ENCODE peak calls at places on chromosomes 16 and 17, in five cellular contexts. One of them, this sample, is unnamed.

GRCh38 chr17:49015924-49016774 is 19.0 kb downstream of the IGF2BP1 start:
- DNase-seq in HepG2: no peak
- DNase-seq in fibroblast of lung: no peak
- DNase-seq in HCT116: no peak
- DNase-seq in GM12878: no peak
- DNase-seq in this sample: no peak

GRCh38 chr17:38982858-38983746 is 15.9 kb upstream of the FBXO47 start:
- DNase-seq in HepG2: peak
- DNase-seq in fibroblast of lung: peak
- DNase-seq in HCT116: peak
- DNase-seq in GM12878: peak
- DNase-seq in this sample: peak

GRCh38 chr17:81117672-81118198 is 47.6 kb upstream of the PVALEF start:
- DNase-seq in HepG2: no peak
- DNase-seq in fibroblast of lung: no peak
- DNase-seq in HCT116: no peak
- DNase-seq in GM12878: no peak
- DNase-seq in this sample: no peak

GRCh38 chr17:71519285-71519684 is 601.5 kb upstream of the SOX9 start:
- DNase-seq in HepG2: no peak
- DNase-seq in fibroblast of lung: peak
- DNase-seq in HCT116: no peak
- DNase-seq in GM12878: no peak
- DNase-seq in this sample: peak

GRCh38 chr16:55357241-55357640 is 33.2 kb downstream of the IRX6 start:
- DNase-seq in HepG2: no peak
- DNase-seq in fibroblast of lung: no peak
- DNase-seq in HCT116: no peak
- DNase-seq in GM12878: no peak
- DNase-seq in this sample: no peak

GRCh38 chr16:20285993-20286499 is 41.3 kb downstream of the GP2 start:
- DNase-seq in HepG2: no peak
- DNase-seq in fibroblast of lung: no peak
- DNase-seq in HCT116: no peak
- DNase-seq in GM12878: no peak
- DNase-seq in this sample: no peak

GRCh38 chr16:3599121-3599520 is 12.3 kb downstream of the SLX4 start:
- DNase-seq in HepG2: peak
- DNase-seq in fibroblast of lung: no peak
- DNase-seq in HCT116: no peak
- DNase-seq in GM12878: no peak
- DNase-seq in this sample: no peak

GRCh38 chr16:23296994-23297393 is 5.1 kb upstream of the SCNN1B start:
- DNase-seq in HepG2: peak
- DNase-seq in fibroblast of lung: no peak
- DNase-seq in HCT116: peak
- DNase-seq in GM12878: no peak
- DNase-seq in this sample: no peak

GRCh38 chr16:86224629-86225028 is 285.7 kb upstream of the FOXF1 start:
- DNase-seq in HepG2: no peak
- DNase-seq in fibroblast of lung: no peak
- DNase-seq in HCT116: no peak
- DNase-seq in GM12878: no peak
- DNase-seq in this sample: no peak

GRCh38 chr16:11792404-11793260 is 4.4 kb downstream of the ZC3H7A start:
- DNase-seq in HepG2: peak
- DNase-seq in fibroblast of lung: no peak
- DNase-seq in HCT116: no peak
- DNase-seq in GM12878: no peak
- DNase-seq in this sample: no peak

GRCh38 chr17:40399185-40399584 is 18.5 kb downstream of the TOP2A start:
- DNase-seq in HepG2: peak
- DNase-seq in fibroblast of lung: peak
- DNase-seq in HCT116: peak
- DNase-seq in GM12878: no peak
- DNase-seq in this sample: peak

GRCh38 chr17:43755389-43755875 is 3.2 kb downstream of the SOST start:
- DNase-seq in HepG2: no peak
- DNase-seq in fibroblast of lung: peak
- DNase-seq in HCT116: no peak
- DNase-seq in GM12878: no peak
- DNase-seq in this sample: peak
- TF ChIP-seq EZH2 in HepG2: no peak
- TF ChIP-seq EZH2 in fibroblast of lung: peak
- TF ChIP-seq EZH2 in HCT116: no peak
- TF ChIP-seq EZH2 in GM12878: no peak
- TF ChIP-seq EZH2 in this sample: peak

GRCh38 chr17:47318197-47318918 is 5.4 kb upstream of the EFCAB13 start:
- DNase-seq in HepG2: peak
- DNase-seq in fibroblast of lung: no peak
- DNase-seq in HCT116: no peak
- DNase-seq in GM12878: no peak
- DNase-seq in this sample: no peak
- TF ChIP-seq CTCF in HepG2: peak
- TF ChIP-seq CTCF in fibroblast of lung: no peak
- TF ChIP-seq CTCF in HCT116: no peak
- TF ChIP-seq CTCF in GM12878: no peak
- TF ChIP-seq CTCF in this sample: no peak

GRCh38 chr16:734981-735881 is 5.6 kb downstream of the CIAO3 start:
- DNase-seq in HepG2: no peak
- DNase-seq in fibroblast of lung: no peak
- DNase-seq in HCT116: no peak
- DNase-seq in GM12878: no peak
- DNase-seq in this sample: no peak

GRCh38 chr16:732936-733335 is 6.0 kb downstream of the HAGHL start:
- DNase-seq in HepG2: no peak
- DNase-seq in fibroblast of lung: peak
- DNase-seq in HCT116: no peak
- DNase-seq in GM12878: no peak
- DNase-seq in this sample: no peak

GRCh38 chr16:734208-734980 is 6.4 kb downstream of the CIAO3 start:
- DNase-seq in HepG2: no peak
- DNase-seq in fibroblast of lung: no peak
- DNase-seq in HCT116: no peak
- DNase-seq in GM12878: no peak
- DNase-seq in this sample: no peak

GRCh38 chr16:732332-732731 is 5.4 kb downstream of the HAGHL start:
- DNase-seq in HepG2: no peak
- DNase-seq in fibroblast of lung: no peak
- DNase-seq in HCT116: no peak
- DNase-seq in GM12878: no peak
- DNase-seq in this sample: no peak

DNA sequence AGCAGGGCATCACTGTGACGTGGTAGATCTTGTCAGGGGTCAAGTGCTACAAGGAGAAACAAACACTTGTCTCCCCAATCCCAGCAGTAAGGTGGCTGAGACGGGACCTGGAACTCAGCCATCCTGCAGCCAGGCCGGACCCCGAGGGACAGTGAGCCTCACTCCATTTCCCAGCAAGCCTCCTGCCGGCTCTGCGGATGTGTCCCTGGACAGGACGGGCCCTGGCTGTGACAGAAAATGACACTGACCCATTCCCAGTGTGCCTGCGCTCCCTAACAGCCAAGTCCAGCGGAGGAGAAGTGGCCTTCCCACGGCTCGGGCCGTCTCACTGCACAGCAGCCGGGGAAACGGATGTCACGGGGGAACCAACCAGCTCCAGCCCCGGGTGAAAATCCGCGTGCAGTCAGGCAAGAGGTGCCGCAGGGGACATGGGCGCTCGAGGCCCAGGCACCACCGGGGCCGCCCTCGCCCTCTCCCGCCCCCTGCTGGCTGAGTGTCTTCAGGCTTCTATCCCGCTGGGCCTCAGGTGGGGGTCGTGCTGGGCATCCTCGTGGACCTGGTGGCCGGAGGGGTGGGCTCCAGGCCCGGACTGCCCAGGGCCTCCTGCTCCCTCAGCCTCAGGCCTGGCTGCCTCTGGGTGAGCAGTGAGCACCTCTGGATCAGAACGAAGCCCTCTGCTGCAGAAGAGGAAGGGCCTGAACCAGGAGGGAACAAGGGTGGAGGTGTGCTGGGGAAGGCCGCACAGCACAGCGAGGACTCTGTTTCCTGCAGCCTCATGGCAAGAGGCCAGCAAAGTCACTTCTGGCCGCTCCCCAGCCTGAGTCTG is 6.7 kb downstream of the HAGHL start:
- DNase-seq in HepG2: no peak
- DNase-seq in fibroblast of lung: no peak
- DNase-seq in HCT116: no peak
- DNase-seq in GM12878: no peak
- DNase-seq in this sample: no peak
- H3K4me2 ChIP-seq in HepG2: no peak
- H3K4me2 ChIP-seq in fibroblast of lung: no peak
- H3K4me2 ChIP-seq in HCT116: no peak
- H3K4me2 ChIP-seq in GM12878: no peak
- H3K4me2 ChIP-seq in this sample: no peak

GRCh38 chr17:68197091-68197996 is 50.5 kb upstream of the AMZ2 start:
- DNase-seq in HepG2: no peak
- DNase-seq in fibroblast of lung: no peak
- DNase-seq in HCT116: no peak
- DNase-seq in GM12878: no peak
- DNase-seq in this sample: no peak
- TF ChIP-seq EZH2 in HepG2: no peak
- TF ChIP-seq EZH2 in fibroblast of lung: peak
- TF ChIP-seq EZH2 in HCT116: no peak
- TF ChIP-seq EZH2 in GM12878: no peak
- TF ChIP-seq EZH2 in this sample: peak

DNA sequence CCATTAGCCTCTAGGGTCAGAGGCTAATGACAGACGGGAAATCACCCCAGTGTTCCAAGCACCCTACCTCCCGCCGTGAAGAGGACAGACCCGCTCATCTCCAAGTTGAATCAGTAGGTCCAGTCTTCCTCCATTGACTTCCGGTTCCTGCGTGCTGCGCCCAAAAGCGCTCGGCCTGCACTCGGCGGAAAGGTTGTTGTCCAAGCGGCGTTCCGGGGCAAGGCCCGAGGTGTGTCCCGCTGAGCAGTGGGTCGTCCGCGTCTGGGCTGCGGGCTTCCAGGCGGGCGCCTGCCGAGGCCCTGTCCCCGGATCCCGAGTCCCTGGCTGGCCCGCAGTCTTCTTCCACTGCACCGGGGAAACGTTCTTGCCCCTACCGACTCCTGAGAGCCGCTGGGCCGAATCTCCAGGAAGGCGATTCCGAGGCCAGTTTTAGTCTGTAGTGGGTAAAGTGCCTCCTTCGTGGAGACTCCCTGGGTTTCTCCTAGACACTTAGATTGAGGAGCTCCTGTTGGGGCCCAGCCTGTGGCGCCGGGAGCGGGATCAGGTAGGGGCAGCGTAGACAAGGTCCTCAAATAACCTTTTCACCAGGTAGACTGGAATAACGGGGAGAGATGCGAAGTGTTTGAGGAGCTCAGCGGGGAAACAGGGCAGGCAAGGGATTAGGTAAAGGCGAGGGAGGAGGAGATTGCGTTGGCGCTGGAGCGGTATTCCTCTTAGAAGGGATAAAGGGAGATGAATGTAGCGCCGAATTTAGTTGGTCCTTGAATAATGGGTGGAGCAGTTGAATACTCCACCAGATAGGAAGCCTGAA is at the start of gene TEFM:
- DNase-seq in HepG2: peak
- DNase-seq in fibroblast of lung: peak
- DNase-seq in HCT116: peak
- DNase-seq in GM12878: peak
- DNase-seq in this sample: peak
- TF ChIP-seq CTCF in HepG2: peak
- TF ChIP-seq CTCF in fibroblast of lung: no peak
- TF ChIP-seq CTCF in HCT116: no peak
- TF ChIP-seq CTCF in GM12878: no peak
- TF ChIP-seq CTCF in this sample: no peak

GRCh38 chr17:79169861-79170260 is 95.2 kb downstream of the ENGASE start:
- DNase-seq in HepG2: no peak
- DNase-seq in fibroblast of lung: no peak
- DNase-seq in HCT116: no peak
- DNase-seq in GM12878: no peak
- DNase-seq in this sample: no peak
- H3K4me2 ChIP-seq in HepG2: no peak
- H3K4me2 ChIP-seq in fibroblast of lung: no peak
- H3K4me2 ChIP-seq in HCT116: no peak
- H3K4me2 ChIP-seq in GM12878: no peak
- H3K4me2 ChIP-seq in this sample: no peak